ENCODE peak calls at places on chromosomes 11 and 22, in six cellular contexts. D is GM12878, K is sigmoid colon, R is tibial nerve, X is ovary, C is HepG2. O is an unnamed sample.

GRCh38 chr22:49350441-49351121 is 477.1 kb downstream of the BRD1 start:
- DNase-seq in X (no peak), R (no peak), C (no peak), D (no peak), K (no peak), O (no peak)

GRCh38 chr22:37240240-37240940 is 3.7 kb downstream of the RAC2 start:
- DNase-seq in X (peak), R (no peak), K (no peak), C (no peak), D (no peak), O (no peak)

GRCh38 chr11:120432056-120433018 is 79.2 kb upstream of the GRIK4 start:
- DNase-seq in D (peak), C (peak), R (peak), X (no peak), K (no peak), O (no peak)

GRCh38 chr11:108916935-108917334 is 252.1 kb downstream of the DDX10 start:
- DNase-seq in X (no peak), D (no peak), C (no peak), K (no peak), R (no peak), O (no peak)

GRCh38 chr22:45905924-45906865 is 70.8 kb downstream of the WNT7B start:
- DNase-seq in C (no peak), K (no peak), X (no peak), D (no peak), R (no peak), O (no peak)

GRCh38 chr22:44298331-44299087 is 14.2 kb downstream of the SHISAL1 start:
- DNase-seq in R (no peak), K (no peak), X (no peak), D (no peak), C (no peak), O (no peak)

GRCh38 chr22:40694409-40694808 is 15.1 kb downstream of the MCHR1 start:
- DNase-seq in D (no peak), C (no peak), K (no peak), X (no peak), R (no peak), O (no peak)

GRCh38 chr11:104275992-104276391 is 112.0 kb upstream of the PDGFD start:
- DNase-seq in R (no peak), C (no peak), X (no peak), K (no peak), D (no peak), O (no peak)

GRCh38 chr11:67422894-67423293 is 5.4 kb upstream of the RPS6KB2 start:
- DNase-seq in C (no peak), D (no peak), K (no peak), X (no peak), R (no peak), O (no peak)

GRCh38 chr11:107563702-107564101 is 1.8 kb downstream of the ALKBH8 start:
- DNase-seq in R (peak), C (peak), K (no peak), X (peak), D (no peak), O (no peak)

GRCh38 chr11:2186669-2187266 is 15.2 kb upstream of the TH start:
- DNase-seq in C (peak), D (no peak), R (no peak), X (no peak), K (no peak), O (no peak)

GRCh38 chr11:126465573-126466287 is 110.2 kb downstream of the ST3GAL4 start:
- DNase-seq in D (peak), K (no peak), X (no peak), C (no peak), R (no peak), O (no peak)

DNA sequence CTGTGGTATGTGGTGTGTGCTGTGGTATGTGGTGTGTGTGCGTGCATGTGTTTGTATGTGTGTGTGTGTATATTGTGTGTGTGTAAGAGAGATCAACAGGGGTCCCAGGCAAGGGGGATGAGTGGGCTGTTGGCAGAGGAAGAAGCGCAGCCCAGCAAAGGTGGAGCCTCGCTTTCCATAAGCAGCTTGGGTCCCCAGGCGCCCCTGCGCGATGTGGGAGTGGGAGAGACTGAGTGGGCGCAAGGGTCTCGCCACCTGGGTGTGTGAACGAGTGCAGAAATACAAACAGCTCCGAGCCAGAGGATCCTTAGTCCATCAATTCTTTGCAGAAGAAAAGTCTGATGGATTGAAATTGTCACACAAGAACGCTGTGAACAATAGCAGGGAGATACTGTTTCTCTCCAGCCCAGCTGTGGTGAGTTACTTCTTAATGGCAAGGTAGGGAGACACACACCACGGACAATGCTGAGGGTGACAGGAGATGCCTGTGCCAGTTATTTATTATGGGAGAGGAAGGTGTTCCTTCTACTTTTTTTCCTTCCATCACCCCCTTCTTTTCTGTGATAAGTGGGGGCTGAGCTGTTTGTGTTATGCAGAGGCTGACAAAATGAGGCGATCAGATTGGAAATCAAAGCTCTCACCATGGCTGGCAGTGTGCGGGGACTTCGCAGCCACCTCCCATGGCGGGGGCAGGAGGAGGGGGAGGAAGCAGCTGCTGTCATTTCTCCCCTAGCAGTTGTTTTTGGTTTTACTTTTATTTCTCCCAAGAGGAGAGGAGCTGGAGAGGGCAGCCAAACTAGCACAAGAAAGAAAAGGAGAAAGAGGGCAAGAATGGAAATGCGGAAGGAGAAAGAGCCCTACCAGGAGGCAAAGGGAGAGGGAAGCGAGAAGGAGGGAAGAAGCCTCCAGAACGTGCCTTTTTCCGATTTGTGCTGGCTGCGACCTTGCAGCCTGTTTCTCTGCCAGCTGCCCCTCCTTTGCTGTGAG is 755.7 kb downstream of the NTM start:
- DNase-seq in X (no peak), K (no peak), R (peak), D (no peak), C (no peak), O (no peak)
- TF ChIP-seq EP300 in X (no peak), K (no peak), R (no peak), D (no peak), C (no peak), O (no peak)

DNA sequence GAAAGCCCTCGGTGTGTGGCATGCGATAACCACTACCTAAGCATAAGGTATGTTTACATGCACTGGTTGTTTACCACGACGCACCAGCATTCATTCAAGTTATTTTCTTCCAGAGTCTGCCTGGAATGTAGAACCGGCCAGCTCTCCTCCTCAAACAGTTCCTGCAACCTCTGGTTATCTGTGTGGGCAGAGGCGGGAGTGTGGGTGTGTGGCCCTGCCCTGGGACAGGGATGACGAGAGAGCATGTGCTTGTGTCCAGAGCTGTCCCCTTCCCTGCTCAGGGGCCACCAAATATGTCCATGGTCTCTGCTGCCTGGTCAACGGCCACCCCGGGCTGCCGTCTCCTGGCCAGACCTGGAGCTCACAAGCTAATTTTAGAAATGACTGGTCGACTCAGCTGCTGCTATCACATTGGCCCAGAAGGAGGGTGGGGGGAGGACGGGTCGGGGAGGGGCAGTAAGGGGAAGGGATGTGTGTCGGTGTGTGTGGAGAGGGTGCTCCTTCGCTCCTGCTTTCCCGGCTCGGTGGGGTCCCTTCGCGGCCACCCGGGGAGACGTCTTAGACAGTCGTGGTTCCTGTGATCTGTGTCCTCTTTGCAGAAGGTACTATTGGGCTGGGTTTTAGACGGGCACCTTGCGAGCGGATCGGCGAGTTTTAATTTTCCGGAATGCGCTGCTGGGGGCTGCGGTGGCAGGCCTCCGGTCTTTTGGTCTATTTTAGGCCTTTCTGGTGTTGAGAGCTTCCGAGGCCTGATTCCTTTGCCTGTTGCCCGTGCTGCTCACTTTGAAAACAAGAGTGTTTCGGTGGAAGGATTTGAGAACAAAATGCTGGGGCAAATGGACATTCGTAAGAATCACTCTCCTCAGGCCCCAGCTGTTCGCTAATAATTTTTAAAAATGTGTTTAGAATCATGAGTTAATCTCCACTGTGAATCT is at the start of gene MYO18B:
- DNase-seq in R (no peak), K (no peak), X (no peak), D (no peak), C (no peak), O (no peak)
- TF ChIP-seq POLR2A in R (no peak), K (no peak), X (no peak), D (no peak), C (no peak), O (peak)

GRCh38 chr11:69106124-69106811 is 49.5 kb upstream of the SMIM38 start:
- DNase-seq in C (no peak), K (no peak), R (no peak), X (no peak), D (no peak), O (no peak)
- TF ChIP-seq EP300 in C (no peak), K (no peak), R (no peak), X (no peak), D (no peak), O (no peak)

GRCh38 chr11:60764879-60765278 is 8.2 kb downstream of the MS4A15 start:
- DNase-seq in C (no peak), R (no peak), K (no peak), X (no peak), D (peak), O (no peak)
- TF ChIP-seq POLR2A in C (no peak), R (no peak), K (no peak), X (no peak), D (no peak), O (no peak)

GRCh38 chr11:119356349-119357031 is 10.0 kb upstream of the MFRP start:
- DNase-seq in R (peak), X (peak), C (no peak), D (no peak), K (peak), O (no peak)
- TF ChIP-seq EP300 in R (peak), X (peak), C (no peak), D (no peak), K (no peak), O (no peak)

DNA sequence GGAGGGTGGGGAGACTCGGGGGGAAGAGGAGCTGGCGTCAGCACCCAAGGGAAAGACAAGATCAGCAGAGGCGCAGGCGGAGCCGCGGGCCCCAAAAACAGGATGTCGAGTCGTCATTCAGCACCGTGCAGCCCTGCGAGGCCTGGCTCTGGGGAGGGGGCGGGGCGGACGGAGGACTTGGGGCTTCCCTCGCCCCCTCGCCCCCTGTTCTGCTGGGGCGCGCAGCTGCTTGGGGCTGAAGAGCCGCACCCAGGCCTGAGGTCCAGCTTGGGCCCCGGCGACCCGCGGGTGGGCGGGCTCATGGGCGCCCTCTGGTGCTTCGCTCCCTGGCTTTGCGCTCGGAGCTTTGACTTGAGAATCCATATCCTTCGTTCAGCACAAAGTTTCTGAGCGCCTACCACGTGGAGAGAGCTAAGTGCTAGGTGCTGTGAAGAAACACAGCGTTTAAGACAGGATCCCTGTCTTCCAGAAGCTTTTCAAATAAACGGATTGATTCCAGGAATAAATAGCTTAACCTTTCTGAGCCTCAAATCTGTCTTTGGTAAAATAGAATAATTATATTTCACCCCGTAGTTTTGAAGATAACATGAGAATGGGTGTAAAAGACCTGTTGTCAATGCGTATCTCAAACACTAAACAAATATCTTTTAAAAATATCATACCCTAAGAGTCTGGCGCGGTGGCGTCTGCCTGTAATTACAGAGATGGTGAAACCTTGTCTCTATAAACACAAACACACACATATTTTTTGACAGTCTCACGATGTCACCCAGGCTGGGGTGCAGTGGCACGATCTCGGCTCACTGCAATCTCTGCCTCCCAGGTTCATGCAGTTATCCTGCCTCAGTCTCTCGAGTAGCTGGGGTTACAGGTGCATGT is 906 bp upstream of the RHOG start:
- DNase-seq in K (peak), D (peak), C (peak), R (peak), X (peak), O (peak)
- TF ChIP-seq POLR2A in K (peak), D (peak), C (no peak), R (peak), X (peak), O (peak)

O was measured in esophagus muscularis mucosa.